ENCODE peak calls at places on chromosome 11, in seven cellular contexts. V is Peyer's patch, H is epithelial cell of esophagus, L is body of pancreas, D is A549, J is AG04450, U is HCT116. G is an unnamed sample.

GRCh38 chr11:12390258-12390657 is 12.9 kb downstream of the PARVA start:
- DNase-seq in V (no peak), H (no peak), L (no peak), D (no peak), J (no peak), U (no peak), G (no peak)

GRCh38 chr11:69073445-69073844 is 24.7 kb downstream of the TPCN2 start:
- DNase-seq in V (no peak), H (no peak), L (peak), D (no peak), J (no peak), U (no peak), G (no peak)

GRCh38 chr11:30107899-30108298 is 91.1 kb upstream of the KCNA4 start:
- DNase-seq in V (no peak), H (peak), L (no peak), D (no peak), J (no peak), U (no peak), G (no peak)

GRCh38 chr11:122215244-122215992 is 99.4 kb upstream of the BLID start:
- DNase-seq in V (peak), H (peak), L (peak), D (peak), J (peak), U (peak), G (peak)

GRCh38 chr11:61171907-61172306 is 10.7 kb upstream of the VPS37C start:
- DNase-seq in V (no peak), H (no peak), L (no peak), D (no peak), J (no peak), U (no peak), G (no peak)

GRCh38 chr11:114738954-114739353 is 60.6 kb downstream of the NXPE2 start:
- DNase-seq in V (peak), H (peak), L (peak), D (peak), J (peak), U (peak), G (peak)

GRCh38 chr11:79348976-79349682 is 91.7 kb downstream of the TENM4 start:
- DNase-seq in V (no peak), H (no peak), L (no peak), D (no peak), J (no peak), U (no peak), G (no peak)

GRCh38 chr11:721347-721912 is 15.4 kb downstream of the EPS8L2 start:
- DNase-seq in V (no peak), H (no peak), L (no peak), D (no peak), J (no peak), U (no peak), G (no peak)

GRCh38 chr11:88363566-88364169 is 26.1 kb upstream of the CTSC start:
- DNase-seq in V (no peak), H (peak), L (no peak), D (no peak), J (no peak), U (no peak), G (no peak)

GRCh38 chr11:94781822-94782221 is 13.7 kb downstream of the AMOTL1 start:
- DNase-seq in V (no peak), H (peak), L (no peak), D (no peak), J (no peak), U (no peak), G (no peak)

GRCh38 chr11:13480198-13480597 is 15.6 kb downstream of the PTH start:
- DNase-seq in V (no peak), H (peak), L (no peak), D (no peak), J (no peak), U (no peak), G (no peak)

GRCh38 chr11:91790346-91790745 is 434.3 kb upstream of the FAT3 start:
- DNase-seq in V (no peak), H (no peak), L (no peak), D (no peak), J (no peak), U (no peak), G (peak)

GRCh38 chr11:59708537-59708936 is 5.1 kb downstream of the OR10V1 start:
- DNase-seq in V (no peak), H (no peak), L (no peak), D (no peak), J (no peak), U (no peak), G (no peak)

GRCh38 chr11:12075822-12076821 is 34.3 kb upstream of the MICAL2 start:
- DNase-seq in V (peak), H (peak), L (no peak), D (peak), J (peak), U (no peak), G (no peak)

GRCh38 chr11:7514099-7514725 is 413 bp downstream of the PPFIBP2 start:
- DNase-seq in V (peak), H (no peak), L (peak), D (peak), J (no peak), U (no peak), G (peak)

GRCh38 chr11:76510060-76511047 is 65.5 kb downstream of the EMSY start:
- DNase-seq in V (no peak), H (no peak), L (no peak), D (no peak), J (peak), U (no peak), G (no peak)

GRCh38 chr11:76515494-76515893 is 70.7 kb downstream of the EMSY start:
- DNase-seq in V (no peak), H (no peak), L (no peak), D (no peak), J (no peak), U (no peak), G (no peak)

GRCh38 chr11:76513654-76514034 is 68.8 kb downstream of the EMSY start:
- DNase-seq in V (no peak), H (no peak), L (no peak), D (no peak), J (no peak), U (no peak), G (no peak)

GRCh38 chr11:76512851-76513653 is 68.2 kb downstream of the EMSY start:
- DNase-seq in V (no peak), H (peak), L (no peak), D (no peak), J (peak), U (peak), G (no peak)
- TF ChIP-seq CTCF in V (no peak), H (peak), L (peak), D (peak), J (peak), U (peak), G (peak)

GRCh38 chr11:119585038-119585666 is 143.8 kb downstream of the NECTIN1 start:
- DNase-seq in V (peak), H (peak), L (peak), D (no peak), J (no peak), U (no peak), G (peak)

GRCh38 chr11:119584193-119585037 is 144.6 kb downstream of the NECTIN1 start:
- DNase-seq in V (peak), H (peak), L (peak), D (peak), J (peak), U (no peak), G (peak)

GRCh38 chr11:119586181-119586580 is 142.8 kb downstream of the NECTIN1 start:
- DNase-seq in V (peak), H (peak), L (no peak), D (no peak), J (no peak), U (no peak), G (no peak)

GRCh38 chr11:119580751-119581150 is 148.2 kb downstream of the NECTIN1 start:
- DNase-seq in V (no peak), H (no peak), L (no peak), D (no peak), J (no peak), U (no peak), G (no peak)

DNA sequence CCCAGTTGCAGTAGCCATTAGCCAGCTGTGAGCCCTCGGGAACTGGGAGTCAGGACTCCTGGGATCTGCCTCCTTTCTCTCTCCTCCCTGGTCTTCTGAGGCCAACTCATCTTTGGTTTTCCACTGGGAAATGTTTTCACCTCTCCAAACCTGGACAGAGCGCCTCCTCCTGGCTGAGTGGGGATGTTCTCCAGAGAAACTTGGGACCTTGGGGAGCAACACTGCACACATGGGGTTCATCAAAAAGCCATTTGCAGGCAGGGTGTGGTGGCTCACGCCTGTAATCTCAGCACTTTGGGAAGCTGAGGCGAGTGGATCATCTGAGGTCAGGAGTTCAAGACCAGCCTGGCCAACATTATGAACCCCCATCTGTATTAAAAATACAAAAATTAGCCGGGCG is 145.4 kb downstream of the NECTIN1 start:
- DNase-seq in V (peak), H (no peak), L (no peak), D (no peak), J (no peak), U (no peak), G (no peak)
- TF ChIP-seq CTCF in V (no peak), H (peak), L (no peak), D (no peak), J (no peak), U (peak), G (peak)

DNA sequence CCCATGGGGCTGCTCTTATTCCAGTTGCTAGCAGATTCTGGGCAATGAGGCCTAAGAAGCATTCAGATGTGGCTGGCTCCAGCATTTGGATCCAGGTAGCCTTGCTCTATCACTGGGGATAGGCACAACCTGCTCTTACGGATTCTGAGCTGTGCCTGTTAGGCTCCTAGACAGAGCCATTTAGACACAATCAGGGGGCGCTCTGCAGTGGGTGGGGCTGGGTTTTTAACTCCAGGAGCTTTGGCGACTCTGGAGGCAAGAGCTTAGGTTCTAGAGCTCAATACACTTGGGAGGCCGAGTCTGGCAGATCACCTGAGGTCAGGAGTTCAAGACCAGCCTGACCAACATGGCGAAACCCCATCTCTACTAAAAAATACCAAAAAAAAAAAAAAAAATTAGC is 32.0 kb downstream of the KCNC1 start:
- DNase-seq in V (no peak), H (no peak), L (no peak), D (no peak), J (no peak), U (peak), G (no peak)
- TF ChIP-seq CTCF in V (no peak), H (peak), L (no peak), D (no peak), J (peak), U (peak), G (no peak)

GRCh38 chr11:123360267-123360936 is 69.7 kb upstream of the GRAMD1B start:
- DNase-seq in V (no peak), H (no peak), L (no peak), D (no peak), J (no peak), U (no peak), G (no peak)

GRCh38 chr11:123356539-123356938 is 73.5 kb upstream of the GRAMD1B start:
- DNase-seq in V (no peak), H (no peak), L (no peak), D (no peak), J (no peak), U (no peak), G (no peak)

GRCh38 chr11:123357353-123357989 is 72.6 kb upstream of the GRAMD1B start:
- DNase-seq in V (no peak), H (no peak), L (no peak), D (no peak), J (no peak), U (no peak), G (no peak)

GRCh38 chr11:123354371-123354770 is 75.7 kb upstream of the GRAMD1B start:
- DNase-seq in V (no peak), H (no peak), L (no peak), D (no peak), J (no peak), U (no peak), G (no peak)

GRCh38 chr11:123357990-123358827 is 71.9 kb upstream of the GRAMD1B start:
- DNase-seq in V (peak), H (peak), L (no peak), D (no peak), J (no peak), U (no peak), G (peak)
- TF ChIP-seq CTCF in V (no peak), H (no peak), L (no peak), D (no peak), J (no peak), U (no peak), G (no peak)

DNA sequence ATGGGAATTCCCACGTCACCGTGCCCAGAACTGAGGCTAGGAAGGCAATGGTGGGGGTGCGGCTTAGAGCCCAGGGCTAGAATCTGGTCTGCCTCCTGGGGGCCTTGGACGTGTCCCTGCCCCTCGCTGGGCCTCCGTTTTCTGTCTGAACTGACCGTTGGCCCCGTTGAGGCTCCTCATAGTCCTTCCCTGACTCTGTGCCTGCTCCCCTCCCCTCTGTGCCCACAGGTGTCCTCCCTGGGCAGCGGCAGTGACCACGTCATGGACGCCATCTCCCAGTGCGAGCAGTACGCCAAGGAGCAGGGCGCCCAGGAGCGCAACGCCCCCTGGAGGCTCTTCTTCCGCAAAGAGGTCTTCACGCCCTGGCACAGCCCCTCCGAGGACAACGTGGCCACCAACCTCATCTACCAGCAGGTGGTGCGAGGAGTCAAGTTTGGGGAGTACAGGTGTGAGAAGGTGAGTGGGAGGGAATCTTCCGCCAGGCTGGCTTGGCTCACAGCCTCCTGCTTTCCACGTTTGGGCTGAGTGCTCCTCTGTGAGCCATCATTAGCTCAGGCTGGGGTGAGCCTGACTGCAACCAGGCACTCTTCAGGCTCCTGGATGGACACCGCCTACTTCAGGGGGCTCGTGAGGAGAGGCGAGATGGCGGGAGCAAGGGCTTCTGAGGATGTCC is 63.9 kb downstream of the MYO7A start:
- DNase-seq in V (peak), H (peak), L (peak), D (peak), J (no peak), U (peak), G (peak)
- TF ChIP-seq CTCF in V (no peak), H (peak), L (peak), D (peak), J (peak), U (peak), G (peak)

DNA sequence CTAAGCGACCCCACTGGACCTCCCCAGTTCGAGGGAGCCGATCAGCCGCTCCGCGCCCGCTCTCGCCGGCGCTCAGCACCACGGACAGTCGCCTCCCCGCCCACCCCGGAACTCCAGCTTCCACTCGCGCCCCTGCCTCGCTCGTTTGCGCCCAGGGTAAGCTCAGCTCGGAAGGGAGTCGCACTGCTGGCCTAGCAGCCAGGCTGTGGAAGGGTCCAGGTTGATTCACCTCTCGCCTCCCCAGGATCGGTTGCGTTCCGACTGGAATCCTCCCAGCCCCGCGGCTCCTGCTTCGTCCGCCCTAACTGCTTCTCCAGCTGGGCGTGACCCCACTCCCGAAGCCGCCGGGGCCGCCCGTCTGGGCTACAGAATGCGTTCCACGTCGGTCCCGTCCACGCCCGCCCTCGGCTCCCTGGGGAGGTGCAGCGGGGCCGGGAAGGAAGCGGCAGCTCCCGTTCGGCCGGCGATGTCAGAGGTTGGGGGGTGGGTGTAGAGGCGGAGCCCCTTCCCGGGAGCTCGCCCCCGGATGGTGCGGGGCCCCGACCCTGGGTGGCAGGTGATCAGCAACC is 343 bp downstream of the SCN3B start:
- DNase-seq in V (peak), H (peak), L (peak), D (peak), J (peak), U (no peak), G (peak)
- TF ChIP-seq CTCF in V (no peak), H (no peak), L (no peak), D (no peak), J (no peak), U (no peak), G (no peak)

DNA sequence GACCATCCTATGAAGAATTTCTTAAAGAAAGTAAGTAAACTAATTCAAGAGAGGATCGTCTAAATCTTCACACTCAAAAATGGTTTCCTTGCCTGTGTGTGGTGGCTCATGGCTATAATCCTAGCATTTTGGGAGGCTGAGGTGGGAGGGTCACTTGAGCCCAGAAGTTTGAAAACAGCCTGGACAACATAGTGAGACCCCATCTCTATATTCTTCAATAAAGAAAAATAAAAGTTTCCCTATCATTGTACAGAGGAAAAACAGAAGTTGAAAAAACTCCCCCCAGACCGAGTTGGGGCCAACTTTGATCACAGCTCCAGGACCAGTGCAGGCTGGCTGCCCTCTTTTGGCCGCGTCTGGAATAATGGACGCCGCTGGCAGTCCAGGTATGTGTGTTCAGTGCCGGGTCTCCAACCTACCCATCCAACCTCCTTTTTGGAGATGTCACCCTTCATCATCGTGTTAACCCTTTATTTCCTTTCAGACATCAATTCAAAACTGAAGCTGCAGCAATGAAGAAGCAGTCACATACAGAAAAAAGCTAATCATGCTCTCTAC is 3.0 kb downstream of the RPS25 start:
- DNase-seq in V (no peak), H (peak), L (peak), D (no peak), J (no peak), U (no peak), G (no peak)
- TF ChIP-seq CTCF in V (no peak), H (no peak), L (no peak), D (no peak), J (no peak), U (peak), G (no peak)

DNA sequence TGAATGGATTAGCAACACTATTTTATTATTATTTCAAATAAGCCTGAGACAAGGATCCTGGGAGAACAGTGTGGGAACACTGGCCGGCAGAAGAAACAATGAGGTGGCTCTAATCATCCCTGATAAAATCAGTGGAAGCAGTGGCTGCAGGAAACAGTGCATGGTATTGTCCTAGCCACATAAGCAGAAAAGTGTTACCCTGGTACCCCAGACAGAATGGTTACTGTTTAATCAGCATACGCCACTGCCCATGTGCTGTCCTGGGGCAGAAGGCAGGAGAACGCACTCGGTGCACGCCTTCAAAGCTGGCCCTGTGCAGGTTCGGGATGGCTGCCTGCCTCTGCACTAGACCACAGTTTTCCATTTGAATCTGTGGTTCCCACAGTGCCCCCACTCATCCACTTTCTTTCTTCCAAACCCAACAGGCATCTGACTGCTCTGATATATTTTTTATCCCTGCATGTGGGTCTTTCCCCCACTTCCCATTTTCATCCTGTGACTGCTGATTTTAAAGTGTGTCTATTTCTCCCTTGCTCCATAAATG is 25.7 kb downstream of the OPCML start:
- DNase-seq in V (no peak), H (no peak), L (no peak), D (no peak), J (no peak), U (no peak), G (no peak)
- TF ChIP-seq CTCF in V (no peak), H (no peak), L (no peak), D (no peak), J (no peak), U (no peak), G (no peak)

GRCh38 chr11:124398924-124399323 is at the start of gene OR8B3:
- DNase-seq in V (no peak), H (no peak), L (no peak), D (no peak), J (no peak), U (no peak), G (no peak)

GRCh38 chr11:124405611-124406010 is 6.8 kb upstream of the OR8B3 start:
- DNase-seq in V (no peak), H (peak), L (no peak), D (no peak), J (no peak), U (no peak), G (no peak)

GRCh38 chr11:124402326-124402922 is 3.6 kb upstream of the OR8B3 start:
- DNase-seq in V (peak), H (peak), L (peak), D (peak), J (peak), U (peak), G (peak)
- TF ChIP-seq CTCF in V (no peak), H (peak), L (peak), D (peak), J (peak), U (peak), G (peak)

G was measured in glutamatergic neuron.